ENCODE peak calls at places on chromosomes 6 and 20, in five cellular contexts. X is tibial nerve, Q is bronchial epithelial cell, H is IMR-90, P is esophagus squamous epithelium. Y is an unnamed sample.

GRCh38 chr6:170439366-170440351 is 113.4 kb downstream of the PSMB1 start:
- DNase-seq in X (no peak), Q (no peak), H (peak; percentile 31), P (no peak), Y (no peak)

GRCh38 chr6:47631248-47632196 is 66.9 kb upstream of the ADGRF4 start:
- DNase-seq in X (no peak), Q (peak; percentile 71), H (peak; percentile 45), P (no peak), Y (peak; percentile 53)

GRCh38 chr20:4263011-4263410 is 247.7 kb upstream of the RNF24 start:
- DNase-seq in X (no peak), Q (no peak), H (no peak), P (no peak), Y (no peak)

GRCh38 chr20:24866008-24866407 is 83.1 kb upstream of the CST7 start:
- DNase-seq in X (no peak), Q (no peak), H (no peak), P (no peak), Y (no peak)

GRCh38 chr6:32973934-32974333 is 5.5 kb downstream of the BRD2 start:
- DNase-seq in X (no peak), Q (peak; percentile 33), H (peak; percentile 66), P (no peak), Y (peak; percentile 77)

GRCh38 chr6:140670013-140670412 is 1295.6 kb upstream of the CITED2 start:
- DNase-seq in X (no peak), Q (peak; percentile 43), H (peak; percentile 58), P (no peak), Y (peak; percentile 31)

GRCh38 chr6:31794866-31795615 is 511 bp downstream of the VARS1 start:
- DNase-seq in X (no peak), Q (no peak), H (no peak), P (no peak), Y (no peak)

GRCh38 chr6:50959081-50959641 is 140.5 kb downstream of the TFAP2B start:
- DNase-seq in X (no peak), Q (no peak), H (no peak), P (no peak), Y (no peak)

GRCh38 chr20:34049897-34050695 is 56.4 kb downstream of the RALY start:
- DNase-seq in X (peak; percentile 37), Q (no peak), H (no peak), P (no peak), Y (no peak)

GRCh38 chr6:100412872-100413271 is 51.8 kb downstream of the SIM1 start:
- DNase-seq in X (no peak), Q (no peak), H (no peak), P (no peak), Y (no peak)

GRCh38 chr20:56155625-56156024 is 92.9 kb upstream of the MC3R start:
- DNase-seq in X (no peak), Q (no peak), H (no peak), P (no peak), Y (no peak)

GRCh38 chr20:44570369-44570768 is 12.0 kb upstream of the PKIG start:
- DNase-seq in X (no peak), Q (no peak), H (no peak), P (no peak), Y (no peak)

GRCh38 chr20:23143098-23143497 is 57.0 kb upstream of the CD93 start:
- DNase-seq in X (peak; percentile 58), Q (peak; percentile 86), H (peak; percentile 85), P (no peak), Y (peak; percentile 79)

GRCh38 chr6:13924146-13924948 is 405 bp upstream of the RNF182 start:
- DNase-seq in X (no peak), Q (no peak), H (peak; percentile 36), P (no peak), Y (peak; percentile 53)

GRCh38 chr20:25043499-25044260 is 14.3 kb downstream of the ACSS1 start:
- DNase-seq in X (no peak), Q (no peak), H (no peak), P (no peak), Y (no peak)

GRCh38 chr6:399785-400517 is 8.4 kb downstream of the IRF4 start:
- DNase-seq in X (no peak), Q (no peak), H (no peak), P (no peak), Y (no peak)

DNA sequence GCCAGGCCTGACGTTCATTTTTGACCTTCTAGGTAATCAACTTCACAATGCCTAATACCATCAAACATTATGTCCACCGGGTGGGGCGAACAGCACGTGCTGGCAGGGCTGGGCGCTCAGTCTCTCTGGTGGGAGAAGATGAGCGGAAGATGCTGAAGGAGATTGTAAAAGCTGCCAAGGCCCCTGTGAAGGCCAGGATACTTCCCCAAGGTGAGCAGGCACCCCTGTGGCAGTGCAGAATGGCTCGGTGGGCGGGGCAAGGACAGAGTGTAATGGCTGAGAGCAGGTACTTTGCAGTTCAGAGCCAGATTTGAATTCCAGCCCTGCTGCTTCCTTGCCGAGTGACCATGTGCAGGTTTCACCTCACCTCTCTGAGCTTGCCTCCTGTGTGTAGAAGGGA is 17.1 kb downstream of the DDX27 start:
- DNase-seq in X (no peak), Q (no peak), H (no peak), P (no peak), Y (no peak)
- H3K4me3 ChIP-seq in X (no peak overlapping the region), Q (no peak overlapping the region), H (no peak overlapping the region), P (no peak overlapping the region), Y (no peak overlapping the region)

GRCh38 chr6:121354764-121355163 is 20.5 kb upstream of the TBC1D32 start:
- DNase-seq in X (no peak), Q (no peak), H (no peak), P (no peak), Y (no peak)
- TF ChIP-seq CTCF in X (no peak), Q (no peak), H (peak; percentile 43), P (no peak), Y (peak; percentile 39)

DNA sequence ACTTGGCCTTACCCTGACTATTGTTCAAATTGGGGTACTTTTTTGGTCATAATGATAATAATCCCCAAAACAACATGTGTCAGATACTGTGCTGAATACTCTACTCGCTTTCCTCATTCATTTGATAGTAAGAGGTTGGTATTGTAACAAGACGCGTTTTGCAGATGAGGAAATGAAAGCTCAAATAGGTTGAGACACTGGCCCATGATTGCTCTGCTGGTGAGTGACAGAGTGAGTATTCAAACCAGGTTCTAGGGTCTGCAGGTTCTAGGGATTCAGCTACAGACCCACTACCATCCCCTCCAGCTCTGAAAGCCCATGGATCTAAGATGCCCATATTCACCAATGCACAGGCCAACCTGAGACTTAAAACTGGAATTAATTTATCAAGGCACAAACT is 1.3 kb upstream of the ENPP4 start:
- DNase-seq in X (no peak), Q (no peak), H (no peak), P (no peak), Y (no peak)
- H3K4me3 ChIP-seq in X (peak overlapping the region; percentile 87), Q (no peak overlapping the region), H (no peak overlapping the region), P (no peak overlapping the region), Y (no peak overlapping the region)

DNA sequence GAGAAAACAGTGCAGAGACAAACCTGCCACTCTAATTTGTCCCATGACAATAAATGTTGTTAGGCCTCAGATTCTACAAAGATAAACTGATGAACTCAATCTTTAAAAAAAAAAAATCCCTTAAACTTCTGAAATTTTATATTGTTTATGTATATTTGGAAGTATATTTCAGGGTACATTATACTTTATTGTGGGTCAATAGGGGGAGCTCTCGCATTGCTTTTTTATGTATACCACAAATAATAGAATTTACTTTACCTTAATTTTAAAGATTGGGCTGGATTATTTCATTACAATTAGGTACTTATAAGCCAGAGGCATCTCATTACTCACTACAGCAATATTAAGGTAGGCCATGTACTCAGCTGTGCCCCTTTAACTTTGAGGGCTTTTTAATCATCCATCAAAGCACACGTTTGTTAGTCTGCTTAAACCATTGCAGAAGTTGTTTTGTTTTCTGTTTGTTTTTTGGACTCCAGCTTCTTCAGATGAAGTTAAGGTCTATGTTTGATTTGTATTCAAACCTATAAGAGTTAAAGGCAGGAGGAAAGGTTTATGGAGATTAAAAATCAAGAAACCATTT is 56.3 kb upstream of the EYA4 start:
- DNase-seq in X (no peak), Q (peak; percentile 34), H (peak; percentile 53), P (no peak), Y (peak; percentile 47)
- TF ChIP-seq CTCF in X (peak; percentile 41), Q (peak; percentile 32), H (peak; percentile 70), P (no peak), Y (peak; percentile 49)

DNA sequence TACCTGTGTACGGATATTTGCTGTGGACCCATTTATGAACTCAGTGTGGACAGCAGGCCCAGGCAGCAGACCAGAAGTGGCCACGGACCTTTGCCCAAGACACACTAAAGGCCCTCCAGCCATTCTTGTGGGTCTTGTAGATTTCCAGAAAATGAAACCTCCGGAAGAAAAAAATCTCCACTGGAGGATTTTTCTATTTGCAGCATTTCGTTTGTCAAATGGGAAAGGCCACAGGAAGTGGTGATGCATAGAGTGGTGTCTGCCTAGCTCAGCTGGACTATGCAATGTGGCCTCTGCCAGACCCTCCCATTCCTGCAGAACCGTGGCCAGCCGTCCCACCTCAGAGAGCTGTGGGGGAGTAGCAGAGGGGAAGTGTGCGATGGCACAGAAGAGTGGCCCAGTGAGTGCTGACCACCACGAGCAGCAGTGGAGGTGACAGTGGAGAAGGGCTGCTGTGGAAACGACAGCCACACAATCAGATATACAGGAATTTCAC is 24.0 kb upstream of the INSM1 start:
- DNase-seq in X (no peak), Q (no peak), H (no peak), P (no peak), Y (no peak)
- H3K4me3 ChIP-seq in X (no peak overlapping the region), Q (no peak overlapping the region), H (no peak overlapping the region), P (no peak overlapping the region), Y (no peak overlapping the region)

GRCh38 chr6:108175592-108176279 is 9.9 kb downstream of the NR2E1 start:
- DNase-seq in X (no peak), Q (no peak), H (no peak), P (no peak), Y (no peak)

GRCh38 chr6:108176281-108177089 is 10.7 kb downstream of the NR2E1 start:
- DNase-seq in X (no peak), Q (no peak), H (no peak), P (no peak), Y (no peak)

GRCh38 chr6:108174371-108175175 is 8.8 kb downstream of the NR2E1 start:
- DNase-seq in X (no peak), Q (peak; percentile 29), H (peak; percentile 44), P (no peak), Y (peak; percentile 30)

GRCh38 chr6:108171918-108172516 is 6.2 kb downstream of the NR2E1 start:
- DNase-seq in X (no peak), Q (no peak), H (no peak), P (no peak), Y (no peak)

DNA sequence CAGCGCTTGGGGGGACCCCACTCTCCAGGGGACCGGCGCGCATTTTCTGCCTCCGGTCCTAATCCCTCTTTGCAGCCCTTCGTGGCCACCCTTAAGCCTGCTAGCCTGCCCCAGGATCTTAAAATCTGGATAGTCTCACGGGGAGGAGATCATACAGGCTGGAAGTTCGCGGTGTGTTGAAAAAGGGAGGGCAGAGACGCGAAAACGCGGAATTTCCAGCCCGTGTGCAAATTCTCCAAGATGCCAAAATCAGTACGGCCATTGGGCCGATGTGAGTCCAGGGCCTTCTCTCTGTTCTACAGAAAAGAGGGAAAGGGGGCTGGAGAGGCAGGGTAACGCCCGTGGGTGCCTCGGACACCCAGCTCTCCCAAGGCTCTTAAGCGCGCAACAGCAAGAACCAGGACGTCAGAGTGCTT is 9.4 kb downstream of the NR2E1 start:
- DNase-seq in X (no peak), Q (no peak), H (no peak), P (no peak), Y (no peak)
- TF ChIP-seq CTCF in X (no peak), Q (no peak), H (no peak), P (peak; percentile 8), Y (no peak)